ENCODE peak calls at places on chromosome 17, in seven cellular contexts. One of them, this sample, is unnamed. For H3K4me1, the result is how much of the 10 kb centered on the place peaks cover.

GRCh38 chr17:72476575-72476986 is 355.8 kb downstream of the SOX9 start:
- DNase-seq in left lung: no peak
- DNase-seq in left ventricle myocardium inferior: no peak
- DNase-seq in tibial artery: no peak
- DNase-seq in tibial nerve: no peak
- DNase-seq in gastrocnemius medialis: no peak
- DNase-seq in cardiac muscle cell: no peak
- DNase-seq in this sample: no peak

GRCh38 chr17:58245428-58246103 is 7.2 kb downstream of the LPO start:
- DNase-seq in left ventricle myocardium inferior: no peak
- DNase-seq in gastrocnemius medialis: no peak
- DNase-seq in cardiac muscle cell: no peak
- DNase-seq in tibial nerve: no peak
- DNase-seq in left lung: no peak
- DNase-seq in tibial artery: no peak
- DNase-seq in this sample: no peak

GRCh38 chr17:81553018-81553615 is 964 bp upstream of the FAAP100 start:
- DNase-seq in cardiac muscle cell: peak
- DNase-seq in tibial artery: peak
- DNase-seq in gastrocnemius medialis: peak
- DNase-seq in left ventricle myocardium inferior: peak
- DNase-seq in tibial nerve: peak
- DNase-seq in left lung: peak
- DNase-seq in this sample: peak

GRCh38 chr17:60065867-60066266 is 12.9 kb downstream of the HEATR6 start:
- DNase-seq in cardiac muscle cell: no peak
- DNase-seq in tibial nerve: no peak
- DNase-seq in tibial artery: no peak
- DNase-seq in left ventricle myocardium inferior: no peak
- DNase-seq in gastrocnemius medialis: no peak
- DNase-seq in left lung: no peak
- DNase-seq in this sample: no peak

GRCh38 chr17:75500419-75501216 is 14.7 kb downstream of the CASKIN2 start:
- DNase-seq in tibial artery: no peak
- DNase-seq in left ventricle myocardium inferior: no peak
- DNase-seq in cardiac muscle cell: no peak
- DNase-seq in left lung: no peak
- DNase-seq in gastrocnemius medialis: no peak
- DNase-seq in tibial nerve: no peak
- DNase-seq in this sample: no peak

GRCh38 chr17:62045517-62045916 is 19.6 kb downstream of the MED13 start:
- DNase-seq in tibial nerve: no peak
- DNase-seq in left lung: no peak
- DNase-seq in gastrocnemius medialis: no peak
- DNase-seq in tibial artery: no peak
- DNase-seq in cardiac muscle cell: no peak
- DNase-seq in left ventricle myocardium inferior: no peak
- DNase-seq in this sample: no peak

GRCh38 chr17:19551708-19552148 is 18.1 kb downstream of the SLC47A1 start:
- DNase-seq in gastrocnemius medialis: no peak
- DNase-seq in left lung: no peak
- DNase-seq in tibial nerve: no peak
- DNase-seq in tibial artery: peak
- DNase-seq in cardiac muscle cell: no peak
- DNase-seq in left ventricle myocardium inferior: no peak
- DNase-seq in this sample: no peak

GRCh38 chr17:59829217-59830006 is 63.3 kb downstream of the TUBD1 start:
- DNase-seq in left ventricle myocardium inferior: no peak
- DNase-seq in tibial nerve: no peak
- DNase-seq in gastrocnemius medialis: no peak
- DNase-seq in tibial artery: no peak
- DNase-seq in cardiac muscle cell: no peak
- DNase-seq in left lung: no peak
- DNase-seq in this sample: no peak

GRCh38 chr17:51668963-51669246 is 408.6 kb downstream of the UTP18 start:
- DNase-seq in tibial artery: no peak
- DNase-seq in left lung: peak
- DNase-seq in gastrocnemius medialis: no peak
- DNase-seq in tibial nerve: no peak
- DNase-seq in cardiac muscle cell: no peak
- DNase-seq in left ventricle myocardium inferior: no peak
- DNase-seq in this sample: no peak

GRCh38 chr17:36918260-36918691 is 19.0 kb upstream of the LHX1 start:
- DNase-seq in cardiac muscle cell: peak
- DNase-seq in tibial nerve: no peak
- DNase-seq in left ventricle myocardium inferior: no peak
- DNase-seq in left lung: no peak
- DNase-seq in tibial artery: no peak
- DNase-seq in gastrocnemius medialis: no peak
- DNase-seq in this sample: no peak

GRCh38 chr17:36922175-36922574 is 15.1 kb upstream of the LHX1 start:
- DNase-seq in tibial nerve: no peak
- DNase-seq in left lung: no peak
- DNase-seq in cardiac muscle cell: no peak
- DNase-seq in left ventricle myocardium inferior: no peak
- DNase-seq in tibial artery: no peak
- DNase-seq in gastrocnemius medialis: no peak
- DNase-seq in this sample: peak

GRCh38 chr17:36921131-36921851 is 16.0 kb upstream of the LHX1 start:
- DNase-seq in left lung: no peak
- DNase-seq in left ventricle myocardium inferior: no peak
- DNase-seq in tibial nerve: no peak
- DNase-seq in tibial artery: no peak
- DNase-seq in cardiac muscle cell: peak
- DNase-seq in gastrocnemius medialis: no peak
- DNase-seq in this sample: no peak

GRCh38 chr17:36919407-36919968 is 17.8 kb upstream of the LHX1 start:
- DNase-seq in left ventricle myocardium inferior: no peak
- DNase-seq in tibial nerve: no peak
- DNase-seq in tibial artery: no peak
- DNase-seq in left lung: no peak
- DNase-seq in cardiac muscle cell: no peak
- DNase-seq in gastrocnemius medialis: no peak
- DNase-seq in this sample: no peak

DNA sequence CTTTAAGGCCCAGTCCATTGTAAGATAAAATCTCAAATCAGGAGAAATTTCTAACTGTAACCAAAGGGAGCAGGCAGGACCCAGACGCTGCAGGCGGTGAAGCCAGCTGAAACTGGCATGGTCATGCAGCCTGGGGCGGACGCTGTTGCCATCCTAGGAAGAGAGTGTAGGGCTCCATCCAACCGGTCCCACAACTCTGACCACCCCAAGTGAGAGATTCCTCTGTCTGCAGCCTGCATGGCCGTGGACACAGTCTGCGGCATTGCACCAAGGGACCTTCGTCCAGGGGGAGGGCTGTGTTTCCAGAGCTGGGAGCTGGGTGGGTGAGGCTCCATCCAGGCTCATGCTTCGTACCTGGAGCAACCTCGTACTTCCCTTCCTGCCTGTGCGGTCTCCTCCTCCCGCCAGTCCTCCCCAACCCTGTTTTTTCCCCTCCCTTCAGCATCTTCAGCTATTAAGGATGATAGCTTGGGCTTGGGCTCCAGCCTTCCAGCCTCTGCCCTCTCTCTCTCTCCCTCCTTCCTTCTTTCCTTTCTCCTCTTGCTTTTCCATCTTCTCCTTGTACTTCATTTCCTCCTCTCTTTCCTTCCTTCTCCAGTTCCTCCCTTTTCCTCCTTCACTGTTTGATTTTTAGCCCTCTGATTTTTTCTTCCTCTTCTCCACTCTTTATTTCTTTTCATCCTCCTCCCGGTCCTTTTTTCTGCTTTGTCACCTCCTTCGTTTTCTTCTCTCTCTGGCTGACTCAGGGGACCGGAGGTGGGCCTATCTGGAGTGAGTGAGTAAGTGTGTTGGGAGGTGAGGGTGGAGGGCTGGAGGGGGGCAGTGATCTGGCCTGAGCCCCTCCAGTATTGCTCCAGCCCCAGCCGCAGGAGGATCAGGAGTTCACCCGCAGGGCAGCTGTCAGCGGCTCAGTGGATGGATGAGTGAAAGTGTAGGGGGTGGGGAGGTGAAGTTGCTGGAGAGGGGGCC is 17.0 kb upstream of the LHX1 start:
- DNase-seq in tibial nerve: no peak
- DNase-seq in gastrocnemius medialis: no peak
- DNase-seq in left ventricle myocardium inferior: no peak
- DNase-seq in left lung: no peak
- DNase-seq in tibial artery: no peak
- DNase-seq in cardiac muscle cell: peak
- DNase-seq in this sample: no peak
- H3K4me1 ChIP-seq in tibial nerve: under half
- H3K4me1 ChIP-seq in gastrocnemius medialis: under half
- H3K4me1 ChIP-seq in left ventricle myocardium inferior: under half
- H3K4me1 ChIP-seq in left lung: under half
- H3K4me1 ChIP-seq in tibial artery: under half
- H3K4me1 ChIP-seq in cardiac muscle cell: half or more
- H3K4me1 ChIP-seq in this sample: under half

DNA sequence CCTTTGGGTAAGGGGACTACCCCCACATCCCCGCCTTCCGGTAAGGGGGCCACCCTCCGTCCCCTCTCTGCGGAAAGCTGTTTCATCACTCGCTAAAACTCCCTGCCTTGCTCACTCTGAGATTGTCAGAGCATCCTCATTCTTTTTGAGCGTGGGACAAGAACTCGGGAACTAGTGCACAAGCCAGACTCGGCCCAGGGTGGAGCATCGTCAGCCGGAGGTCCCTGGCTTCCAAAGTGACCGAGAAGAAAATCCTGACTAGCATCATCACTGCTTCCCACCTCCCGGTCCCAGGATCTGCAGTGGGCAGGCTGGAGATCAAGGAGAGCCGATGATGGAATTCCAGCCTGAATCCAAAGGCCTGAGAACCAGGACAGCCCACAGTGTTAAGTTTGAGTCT is 380.3 kb downstream of the SEC14L1 start:
- DNase-seq in left lung: no peak
- DNase-seq in left ventricle myocardium inferior: no peak
- DNase-seq in cardiac muscle cell: no peak
- DNase-seq in gastrocnemius medialis: no peak
- DNase-seq in tibial nerve: no peak
- DNase-seq in tibial artery: peak
- DNase-seq in this sample: peak
- H3K4me3 ChIP-seq in left lung: no peak
- H3K4me3 ChIP-seq in left ventricle myocardium inferior: no peak
- H3K4me3 ChIP-seq in cardiac muscle cell: no peak
- H3K4me3 ChIP-seq in gastrocnemius medialis: no peak
- H3K4me3 ChIP-seq in tibial nerve: no peak
- H3K4me3 ChIP-seq in tibial artery: no peak
- H3K4me3 ChIP-seq in this sample: no peak

GRCh38 chr17:68954146-68954971 is 833 bp downstream of the ABCA8 start:
- DNase-seq in tibial artery: no peak
- DNase-seq in cardiac muscle cell: no peak
- DNase-seq in tibial nerve: no peak
- DNase-seq in gastrocnemius medialis: no peak
- DNase-seq in left ventricle myocardium inferior: no peak
- DNase-seq in left lung: no peak
- DNase-seq in this sample: no peak

GRCh38 chr17:68955181-68955841 is at the start of gene ABCA8:
- DNase-seq in gastrocnemius medialis: no peak
- DNase-seq in left ventricle myocardium inferior: no peak
- DNase-seq in left lung: no peak
- DNase-seq in tibial artery: no peak
- DNase-seq in cardiac muscle cell: peak
- DNase-seq in tibial nerve: peak
- DNase-seq in this sample: no peak

GRCh38 chr17:68950725-68951124 is 4.5 kb downstream of the ABCA8 start:
- DNase-seq in cardiac muscle cell: no peak
- DNase-seq in left lung: no peak
- DNase-seq in left ventricle myocardium inferior: no peak
- DNase-seq in gastrocnemius medialis: no peak
- DNase-seq in tibial nerve: no peak
- DNase-seq in tibial artery: no peak
- DNase-seq in this sample: no peak

GRCh38 chr17:68957944-68958343 is 2.8 kb upstream of the ABCA8 start:
- DNase-seq in left lung: no peak
- DNase-seq in tibial artery: no peak
- DNase-seq in cardiac muscle cell: no peak
- DNase-seq in tibial nerve: no peak
- DNase-seq in gastrocnemius medialis: no peak
- DNase-seq in left ventricle myocardium inferior: no peak
- DNase-seq in this sample: no peak

GRCh38 chr17:68953340-68953997 is 1.7 kb downstream of the ABCA8 start:
- DNase-seq in tibial artery: no peak
- DNase-seq in cardiac muscle cell: no peak
- DNase-seq in left ventricle myocardium inferior: no peak
- DNase-seq in gastrocnemius medialis: no peak
- DNase-seq in left lung: no peak
- DNase-seq in tibial nerve: no peak
- DNase-seq in this sample: no peak
- H3K27ac ChIP-seq in tibial artery: no peak
- H3K27ac ChIP-seq in cardiac muscle cell: no peak
- H3K27ac ChIP-seq in left ventricle myocardium inferior: peak
- H3K27ac ChIP-seq in gastrocnemius medialis: no peak
- H3K27ac ChIP-seq in left lung: no peak
- H3K27ac ChIP-seq in tibial nerve: no peak
- H3K27ac ChIP-seq in this sample: no peak

GRCh38 chr17:7840875-7841274 is 6.9 kb downstream of the KDM6B start:
- DNase-seq in gastrocnemius medialis: no peak
- DNase-seq in left ventricle myocardium inferior: no peak
- DNase-seq in tibial nerve: no peak
- DNase-seq in tibial artery: peak
- DNase-seq in left lung: no peak
- DNase-seq in cardiac muscle cell: no peak
- DNase-seq in this sample: no peak

GRCh38 chr17:7839890-7840260 is 5.9 kb downstream of the KDM6B start:
- DNase-seq in left ventricle myocardium inferior: no peak
- DNase-seq in left lung: peak
- DNase-seq in tibial artery: no peak
- DNase-seq in tibial nerve: no peak
- DNase-seq in cardiac muscle cell: peak
- DNase-seq in gastrocnemius medialis: no peak
- DNase-seq in this sample: peak

GRCh38 chr17:7838291-7839075 is 4.5 kb downstream of the KDM6B start:
- DNase-seq in tibial artery: peak
- DNase-seq in cardiac muscle cell: peak
- DNase-seq in tibial nerve: no peak
- DNase-seq in gastrocnemius medialis: no peak
- DNase-seq in left lung: no peak
- DNase-seq in left ventricle myocardium inferior: no peak
- DNase-seq in this sample: no peak

GRCh38 chr17:7840441-7840840 is 6.4 kb downstream of the KDM6B start:
- DNase-seq in cardiac muscle cell: no peak
- DNase-seq in tibial artery: no peak
- DNase-seq in tibial nerve: no peak
- DNase-seq in left ventricle myocardium inferior: no peak
- DNase-seq in gastrocnemius medialis: no peak
- DNase-seq in left lung: no peak
- DNase-seq in this sample: no peak

DNA sequence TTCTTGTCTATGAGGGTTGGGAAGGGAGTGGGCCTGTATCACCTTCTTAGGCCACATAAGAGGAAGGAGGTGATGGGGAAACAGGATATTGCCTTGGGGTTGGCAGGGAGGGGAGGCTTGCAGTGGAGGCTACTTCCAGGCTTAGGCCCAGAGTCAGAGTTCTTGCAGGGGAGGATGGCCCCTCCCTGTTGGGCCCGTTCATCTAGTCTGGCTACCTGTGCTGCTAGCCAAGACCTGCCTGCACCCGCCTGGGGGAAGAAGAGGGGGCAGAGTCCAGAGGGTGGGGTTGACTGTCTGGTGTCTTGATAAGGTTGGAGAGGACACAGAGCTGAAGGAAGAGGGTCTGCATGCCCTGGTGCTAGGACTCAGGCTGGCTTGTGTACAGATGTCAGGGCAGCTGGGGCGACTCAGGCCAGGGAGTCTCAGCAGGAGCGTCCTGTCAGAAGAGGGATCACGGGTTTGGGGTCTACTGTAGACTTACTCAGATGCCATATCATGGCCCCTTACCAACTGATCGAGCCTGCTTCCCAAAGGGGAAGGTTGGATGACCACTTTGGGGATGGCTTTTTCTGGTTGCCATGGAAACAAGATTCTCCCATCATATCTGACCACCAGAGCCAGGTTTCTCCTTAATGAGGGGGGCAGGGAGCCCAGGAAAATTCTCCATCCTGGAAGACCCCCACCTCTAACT is 5.3 kb downstream of the KDM6B start:
- DNase-seq in cardiac muscle cell: no peak
- DNase-seq in left lung: no peak
- DNase-seq in left ventricle myocardium inferior: no peak
- DNase-seq in gastrocnemius medialis: no peak
- DNase-seq in tibial artery: no peak
- DNase-seq in tibial nerve: no peak
- DNase-seq in this sample: peak
- H3K4me1 ChIP-seq in cardiac muscle cell: under half
- H3K4me1 ChIP-seq in left lung: half or more
- H3K4me1 ChIP-seq in left ventricle myocardium inferior: half or more
- H3K4me1 ChIP-seq in gastrocnemius medialis: half or more
- H3K4me1 ChIP-seq in tibial artery: under half
- H3K4me1 ChIP-seq in tibial nerve: under half
- H3K4me1 ChIP-seq in this sample: under half

This sample was measured in aorta.